ENCODE peak calls at places on chromosomes 2 and 18, in nine cellular contexts. E is tibial nerve; Y is hippocampal formation; D is activated CD4-positive, alpha-beta T cell treated with anti-CD3 and anti-CD28 coated beads, Interleukin-2, amount 50 U/mL, for 24 hours; T is fibroblast of the conjunctiva; F is memory B cell; Q is AG08396; N is GM23338; V is OCI-LY7. X is an unnamed sample.

GRCh38 chr2:1687254-1687653 is 57.1 kb downstream of the PXDN start:
- DNase-seq in Q (no peak), E (no peak), F (no peak), Y (no peak), V (no peak), D (no peak), T (no peak), N (no peak), X (no peak)

GRCh38 chr2:197851451-197851850 is 47.1 kb downstream of the PLCL1 start:
- DNase-seq in D (no peak), E (no peak), Q (no peak), N (peak), V (no peak), Y (peak), T (no peak), F (no peak), X (no peak)

GRCh38 chr2:128384956-128385355 is 66.3 kb upstream of the HS6ST1 start:
- DNase-seq in Q (no peak), F (no peak), V (no peak), E (no peak), Y (no peak), N (no peak), T (no peak), D (no peak), X (no peak)

GRCh38 chr2:176110975-176111663 is 4.0 kb downstream of the HOXD11 start:
- DNase-seq in Q (peak), E (no peak), N (peak), V (peak), Y (no peak), D (no peak), F (no peak), T (no peak), X (peak)

GRCh38 chr2:151063271-151063670 is 198.4 kb downstream of the RBM43 start:
- DNase-seq in N (no peak), T (no peak), V (no peak), Q (peak), F (no peak), D (no peak), Y (no peak), E (no peak), X (no peak)

GRCh38 chr18:34709631-34710429 is at the start of gene DTNA:
- DNase-seq in Y (no peak), V (no peak), E (no peak), F (no peak), N (peak), D (no peak), T (peak), Q (peak), X (no peak)

GRCh38 chr2:172896541-172897144 is 161.0 kb downstream of the RAPGEF4 start:
- DNase-seq in N (no peak), Y (no peak), V (no peak), E (no peak), T (no peak), D (no peak), F (no peak), Q (no peak), X (no peak)

GRCh38 chr18:24031318-24031717 is 16.8 kb downstream of the TTC39C start:
- DNase-seq in D (no peak), E (no peak), V (no peak), Y (no peak), Q (no peak), F (no peak), T (no peak), N (no peak), X (no peak)

GRCh38 chr2:186590538-186591441 is 934 bp downstream of the ITGAV start:
- DNase-seq in V (peak), N (peak), D (no peak), Q (peak), E (no peak), F (no peak), Y (peak), T (no peak), X (peak)

GRCh38 chr2:40639294-40639693 is 187.4 kb upstream of the SLC8A1 start:
- DNase-seq in V (no peak), F (no peak), Q (no peak), Y (no peak), N (no peak), D (no peak), T (no peak), E (no peak), X (peak)

GRCh38 chr2:100623033-100623715 is 60.4 kb downstream of the PDCL3 start:
- DNase-seq in T (no peak), F (no peak), N (no peak), Q (no peak), V (no peak), E (no peak), Y (no peak), D (no peak), X (no peak)

GRCh38 chr18:72692595-72692994 is 148.5 kb upstream of the CBLN2 start:
- DNase-seq in F (no peak), Y (no peak), V (no peak), N (no peak), T (no peak), E (no peak), D (no peak), Q (no peak), X (no peak)

GRCh38 chr2:232263295-232263694 is 115.3 kb upstream of the ALPP start:
- DNase-seq in T (no peak), N (no peak), E (no peak), Q (no peak), Y (no peak), V (no peak), F (no peak), D (no peak), X (no peak)

GRCh38 chr2:177254433-177255226 is 9.9 kb downstream of the NFE2L2 start:
- DNase-seq in V (no peak), T (no peak), D (no peak), Y (peak), E (no peak), N (peak), F (no peak), Q (no peak), X (peak)

GRCh38 chr2:195559431-195559914 is 97.6 kb upstream of the SLC39A10 start:
- DNase-seq in F (peak), Y (no peak), E (no peak), V (peak), Q (peak), N (peak), T (no peak), D (peak), X (peak)

GRCh38 chr18:35189510-35189909 is 51.3 kb upstream of the ZNF397 start:
- DNase-seq in N (no peak), Q (no peak), T (no peak), Y (peak), F (no peak), E (no peak), D (no peak), V (no peak), X (no peak)

GRCh38 chr18:54360406-54360805 is 2.7 kb downstream of the C18orf54 start:
- DNase-seq in Y (no peak), D (no peak), V (no peak), N (no peak), F (no peak), Q (no peak), E (no peak), T (no peak), X (no peak)

GRCh38 chr18:12694032-12694431 is 8.5 kb downstream of the CEP76 start:
- DNase-seq in V (no peak), Y (no peak), Q (no peak), T (no peak), N (no peak), F (no peak), E (no peak), D (no peak), X (no peak)

GRCh38 chr2:201363857-201364560 is 6.9 kb upstream of the FLACC1 start:
- DNase-seq in Q (peak), N (peak), E (no peak), V (peak), D (peak), T (peak), F (peak), Y (no peak), X (no peak)

GRCh38 chr2:168149431-168149830 is 98.0 kb downstream of the STK39 start:
- DNase-seq in T (no peak), V (no peak), Y (no peak), E (no peak), Q (no peak), N (no peak), F (no peak), D (no peak), X (no peak)

X was measured in colonic mucosa.